ENCODE peak calls at places on chromosomes 4 and X, in five cellular contexts. R, W, X, H and L are unnamed samples.
A peak's percentile ranks its signal among the peaks of the same experiment; 100 is the strongest.

GRCh38 chr4:14117575-14118228 is 490.2 kb upstream of the BOD1L1 start:
- DNase-seq in R (no peak), W (no peak), X (no peak), H (no peak), L (no peak)

GRCh38 chr4:73251384-73251783 is 7.2 kb downstream of the ANKRD17 start:
- DNase-seq in R (peak; percentile 51), W (no peak), X (no peak), H (no peak), L (no peak)

GRCh38 chr4:74117024-74117534 is 18.1 kb upstream of the CXCL2 start:
- DNase-seq in R (no peak), W (peak; percentile 98), X (peak; percentile 73), H (no peak), L (no peak)

GRCh38 chrX:136636121-136636520 is 11.8 kb upstream of the CD40LG start:
- DNase-seq in R (no peak), W (no peak), X (no peak), H (no peak), L (no peak)

GRCh38 chrX:7798327-7798726 is 44.6 kb upstream of the VCX start:
- DNase-seq in R (no peak), W (no peak), X (no peak), H (no peak), L (no peak)

GRCh38 chr4:14856076-14856926 is 146.0 kb upstream of the CPEB2 start:
- DNase-seq in R (no peak), W (peak; percentile 100), X (peak; percentile 86), H (no peak), L (peak; percentile 91)

GRCh38 chrX:149013081-149013480 is 492.0 kb downstream of the IDS start:
- DNase-seq in R (no peak), W (no peak), X (no peak), H (no peak), L (no peak)

GRCh38 chr4:55411621-55412020 is 15.9 kb downstream of the TMEM165 start:
- DNase-seq in R (no peak), W (peak; percentile 37), X (no peak), H (no peak), L (no peak)

GRCh38 chr4:104975617-104976016 is 171.1 kb upstream of the TET2 start:
- DNase-seq in R (no peak), W (no peak), X (no peak), H (no peak), L (no peak)

GRCh38 chrX:37578045-37578444 is 6.6 kb downstream of the LANCL3 start:
- DNase-seq in R (no peak), W (no peak), X (no peak), H (no peak), L (no peak)

GRCh38 chrX:103533428-103534216 is 14.3 kb upstream of the RAB40A start:
- DNase-seq in R (peak; percentile 86), W (peak; percentile 65), X (peak; percentile 37), H (peak; percentile 59), L (peak; percentile 15)

GRCh38 chr4:145784036-145784435 is 104.1 kb downstream of the C4orf51 start:
- DNase-seq in R (no peak), W (no peak), X (no peak), H (no peak), L (no peak)

GRCh38 chr4:39151120-39151713 is 31.1 kb upstream of the WDR19 start:
- DNase-seq in R (no peak), W (peak; percentile 64), X (no peak), H (peak; percentile 65), L (no peak)

GRCh38 chr4:157303471-157303960 is 83.0 kb downstream of the GRIA2 start:
- DNase-seq in R (no peak), W (no peak), X (no peak), H (no peak), L (no peak)

GRCh38 chrX:110755611-110756010 is 40.0 kb downstream of the CHRDL1 start:
- DNase-seq in R (no peak), W (no peak), X (no peak), H (no peak), L (no peak)

GRCh38 chrX:130024127-130024526 is 41.7 kb downstream of the BCORL1 start:
- DNase-seq in R (peak; percentile 94), W (peak; percentile 17), X (peak; percentile 23), H (peak; percentile 91), L (no peak)

GRCh38 chrX:10106801-10107200 is 50.0 kb upstream of the CLCN4 start:
- DNase-seq in R (peak; percentile 67), W (no peak), X (no peak), H (peak; percentile 88), L (no peak)

GRCh38 chr4:7843831-7844230 is 95.8 kb downstream of the AFAP1 start:
- DNase-seq in R (no peak), W (no peak), X (no peak), H (no peak), L (no peak)

GRCh38 chr4:145511913-145512522 is 30.4 kb downstream of the SMAD1 start:
- DNase-seq in R (no peak), W (peak; percentile 35), X (peak; percentile 29), H (peak; percentile 67), L (no peak)

GRCh38 chrX:38882894-38883620 is 81.8 kb downstream of the MID1IP1 start:
- DNase-seq in R (no peak), W (peak; percentile 90), X (peak; percentile 48), H (peak; percentile 53), L (peak; percentile 61)

GRCh38 chr4:94369046-94369445 is 26.4 kb upstream of the HPGDS start:
- DNase-seq in R (no peak), W (no peak), X (no peak), H (no peak), L (no peak)

GRCh38 chrX:6849711-6850415 is 297.6 kb upstream of the STS start:
- DNase-seq in R (peak; percentile 72), W (peak; percentile 2), X (no peak), H (no peak), L (no peak)

GRCh38 chr4:99720206-99720605 is 62.6 kb upstream of the C4orf54 start:
- DNase-seq in R (no peak), W (no peak), X (no peak), H (no peak), L (no peak)

GRCh38 chr4:64718091-64718490 is 308.8 kb upstream of the TECRL start:
- DNase-seq in R (no peak), W (no peak), X (no peak), H (no peak), L (no peak)

GRCh38 chrX:125205084-125205917 is 114.4 kb upstream of the TEX13C start:
- DNase-seq in R (no peak), W (no peak), X (no peak), H (no peak), L (no peak)

GRCh38 chr4:163681208-163681821 is 186.8 kb downstream of the TMA16 start:
- DNase-seq in R (peak; percentile 95), W (peak; percentile 28), X (peak; percentile 38), H (peak; percentile 89), L (no peak)

GRCh38 chr4:4640692-4641091 is 98.8 kb upstream of the STX18 start:
- DNase-seq in R (no peak), W (no peak), X (no peak), H (no peak), L (no peak)

GRCh38 chr4:89719536-89719935 is 117.4 kb downstream of the SNCA start:
- DNase-seq in R (no peak), W (no peak), X (no peak), H (no peak), L (no peak)

GRCh38 chr4:15544196-15544730 is 74.6 kb downstream of the CC2D2A start:
- DNase-seq in R (no peak), W (no peak), X (no peak), H (no peak), L (no peak)

GRCh38 chr4:167826281-167826680 is 266.1 kb upstream of the ANXA10 start:
- DNase-seq in R (no peak), W (no peak), X (no peak), H (no peak), L (no peak)

GRCh38 chr4:56130609-56131150 is 181.9 kb downstream of the CEP135 start:
- DNase-seq in R (no peak), W (no peak), X (no peak), H (no peak), L (no peak)

GRCh38 chrX:103309860-103310591 is 764 bp downstream of the BEX2 start:
- DNase-seq in R (no peak), W (no peak), X (no peak), H (no peak), L (no peak)

GRCh38 chr4:108163352-108163751 is 5.4 kb downstream of the LEF1 start:
- DNase-seq in R (no peak), W (no peak), X (no peak), H (no peak), L (no peak)

GRCh38 chr4:108157655-108158054 is 11.1 kb downstream of the LEF1 start:
- DNase-seq in R (no peak), W (no peak), X (no peak), H (no peak), L (no peak)

GRCh38 chr4:108160741-108161352 is 7.9 kb downstream of the LEF1 start:
- DNase-seq in R (no peak), W (no peak), X (no peak), H (peak; percentile 82), L (no peak)

GRCh38 chr4:108156391-108156790 is 12.3 kb downstream of the LEF1 start:
- DNase-seq in R (no peak), W (no peak), X (no peak), H (no peak), L (no peak)

GRCh38 chr4:108159845-108160244 is 8.9 kb downstream of the LEF1 start:
- DNase-seq in R (no peak), W (no peak), X (no peak), H (peak; percentile 80), L (no peak)
- H4K20me1 ChIP-seq in R (no peaks in the 10 kb centered on the region), W (no peaks in the 10 kb centered on the region), X (no peaks in the 10 kb centered on the region), H (peaks cover 39% of the 10 kb centered on the region), L (no peaks in the 10 kb centered on the region)

GRCh38 chr4:159107203-159107921 is 4.5 kb downstream of the RAPGEF2 start:
- DNase-seq in R (no peak), W (peak; percentile 55), X (no peak), H (no peak), L (no peak)
- H4K20me1 ChIP-seq in R (peaks cover 29% of the 10 kb centered on the region), W (peaks cover 36% of the 10 kb centered on the region), X (no peaks in the 10 kb centered on the region), H (peaks cover 16% of the 10 kb centered on the region), L (peaks cover 4% of the 10 kb centered on the region)

DNA sequence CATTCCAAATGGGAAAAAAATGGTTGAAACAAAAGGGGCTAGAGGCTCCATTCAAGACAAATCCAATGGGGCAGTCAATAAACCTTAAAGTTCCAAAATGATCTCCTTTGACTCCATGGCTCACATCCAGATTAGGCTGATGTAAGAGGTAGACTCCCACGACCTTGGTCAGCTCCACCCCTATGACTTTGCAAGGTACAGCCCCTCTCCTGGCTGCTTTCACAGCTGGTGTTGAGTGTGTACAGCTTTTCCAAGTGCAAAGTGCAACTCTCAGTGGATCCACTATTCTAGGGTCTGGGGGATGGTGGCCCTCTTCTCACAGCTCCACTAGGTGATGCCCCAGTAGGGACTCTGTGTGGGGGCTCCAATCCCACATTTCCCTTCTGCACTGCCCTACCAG is 21.5 kb downstream of the SULT1B1 start:
- DNase-seq in R (no peak), W (no peak), X (no peak), H (no peak), L (no peak)
- H4K20me1 ChIP-seq in R (no peaks in the 10 kb centered on the region), W (no peaks in the 10 kb centered on the region), X (no peaks in the 10 kb centered on the region), H (no peaks in the 10 kb centered on the region), L (no peaks in the 10 kb centered on the region)

GRCh38 chr4:3304831-3305609 is 12.2 kb downstream of the RGS12 start:
- DNase-seq in R (no peak), W (peak; percentile 52), X (no peak), H (no peak), L (no peak)
- H4K20me1 ChIP-seq in R (no peaks in the 10 kb centered on the region), W (peaks cover 55% of the 10 kb centered on the region), X (no peaks in the 10 kb centered on the region), H (no peaks in the 10 kb centered on the region), L (peaks cover 3% of the 10 kb centered on the region)

GRCh38 chr4:37602454-37603069 is 83.6 kb downstream of the RELL1 start:
- DNase-seq in R (no peak), W (no peak), X (no peak), H (no peak), L (no peak)
- H4K20me1 ChIP-seq in R (no peaks in the 10 kb centered on the region), W (no peaks in the 10 kb centered on the region), X (no peaks in the 10 kb centered on the region), H (no peaks in the 10 kb centered on the region), L (no peaks in the 10 kb centered on the region)